ENCODE peak calls at places on chromosomes 13 and 19, in nine cellular contexts. N, G, E, A, Z, J, K, I and H are unnamed samples.

GRCh38 chr13:67075239-67075638 is 154.9 kb downstream of the PCDH9 start:
- DNase-seq in N (no peak), A (no peak), K (no peak), G (no peak), I (no peak), J (no peak), Z (no peak), E (no peak), H (no peak)

GRCh38 chr19:37903096-37903495 is 3.3 kb downstream of the WDR87 start:
- DNase-seq in Z (no peak), I (no peak), N (no peak), K (no peak), G (no peak), E (no peak), A (no peak), J (no peak), H (no peak)

GRCh38 chr19:37936166-37936565 is 29.2 kb downstream of the SIPA1L3 start:
- DNase-seq in A (no peak), Z (no peak), G (no peak), I (no peak), E (no peak), N (no peak), K (no peak), J (no peak), H (no peak)

GRCh38 chr13:88068975-88069374 is 397.8 kb downstream of the SLITRK5 start:
- DNase-seq in I (no peak), Z (peak), A (peak), E (no peak), J (no peak), G (no peak), K (no peak), N (no peak), H (no peak)

GRCh38 chr19:1324792-1325567 is 39.3 kb downstream of the EFNA2 start:
- DNase-seq in Z (peak), A (peak), I (no peak), G (no peak), K (peak), J (no peak), N (no peak), E (peak), H (no peak)

GRCh38 chr19:12880551-12881171 is 588 bp downstream of the DNASE2 start:
- DNase-seq in A (peak), Z (peak), J (no peak), E (no peak), K (no peak), N (no peak), I (no peak), G (peak), H (no peak)

GRCh38 chr13:109383683-109384082 is 402.7 kb downstream of the IRS2 start:
- DNase-seq in A (no peak), N (no peak), E (no peak), K (peak), Z (no peak), I (no peak), G (no peak), J (peak), H (no peak)

GRCh38 chr13:60146491-60146890 is 17.2 kb downstream of the DIAPH3 start:
- DNase-seq in E (no peak), K (no peak), N (no peak), Z (no peak), A (no peak), I (no peak), G (no peak), J (no peak), H (no peak)

GRCh38 chr19:4909172-4909896 is at the start of gene UHRF1:
- DNase-seq in I (no peak), G (peak), Z (peak), N (no peak), J (no peak), E (peak), K (no peak), A (no peak), H (no peak)

GRCh38 chr13:101875717-101876393 is 423.4 kb downstream of the ITGBL1 start:
- DNase-seq in G (no peak), J (peak), I (no peak), K (peak), A (no peak), Z (no peak), E (peak), N (peak), H (no peak)

GRCh38 chr19:20470345-20471119 is 95.0 kb downstream of the ZNF737 start:
- DNase-seq in J (no peak), Z (no peak), E (no peak), K (no peak), I (no peak), A (no peak), N (no peak), G (no peak), H (no peak)

GRCh38 chr13:39527961-39528720 is 74.9 kb downstream of the LHFPL6 start:
- DNase-seq in A (no peak), G (no peak), I (no peak), K (peak), N (no peak), Z (no peak), J (peak), E (no peak), H (no peak)

GRCh38 chr19:13318190-13318589 is 168.0 kb downstream of the IER2 start:
- DNase-seq in K (no peak), J (no peak), N (no peak), A (no peak), I (no peak), Z (no peak), E (no peak), G (no peak), H (no peak)

GRCh38 chr19:19352823-19353222 is 32.2 kb downstream of the MAU2 start:
- DNase-seq in A (no peak), E (no peak), Z (no peak), J (no peak), G (no peak), I (no peak), N (no peak), K (no peak), H (no peak)

GRCh38 chr19:11058246-11059030 is 30.8 kb upstream of the LDLR start:
- DNase-seq in J (no peak), Z (no peak), I (no peak), G (no peak), E (no peak), N (no peak), A (no peak), K (no peak), H (no peak)

GRCh38 chr19:50977626-50978025 is 6.1 kb downstream of the KLK7 start:
- DNase-seq in A (no peak), N (no peak), Z (no peak), E (no peak), J (no peak), G (no peak), K (no peak), I (no peak), H (no peak)

GRCh38 chr19:49057636-49058234 is at the start of gene CGB7:
- DNase-seq in G (peak), J (no peak), A (peak), Z (no peak), I (no peak), K (no peak), E (peak), N (no peak), H (peak)

GRCh38 chr19:16234552-16235445 is 37.1 kb downstream of the AP1M1 start:
- DNase-seq in G (no peak), Z (no peak), E (no peak), J (no peak), A (no peak), N (no peak), I (no peak), K (no peak), H (no peak)

GRCh38 chr13:110910013-110910890 is 4.6 kb downstream of the ANKRD10 start:
- DNase-seq in J (no peak), K (no peak), E (no peak), N (no peak), G (no peak), Z (no peak), A (no peak), I (no peak), H (no peak)

GRCh38 chr19:4583961-4584669 is 24.6 kb upstream of the SEMA6B start:
- DNase-seq in Z (peak), G (peak), A (peak), K (no peak), J (no peak), E (peak), I (no peak), N (no peak), H (no peak)

GRCh38 chr13:71603255-71603654 is 263.7 kb downstream of the DACH1 start:
- DNase-seq in E (no peak), N (no peak), A (no peak), J (no peak), G (no peak), I (no peak), Z (no peak), K (no peak), H (no peak)

GRCh38 chr19:3099347-3100145 is 5.4 kb downstream of the GNA11 start:
- DNase-seq in G (no peak), K (no peak), E (peak), A (no peak), N (no peak), J (no peak), Z (peak), I (no peak), H (no peak)

GRCh38 chr13:30915691-30916541 is 9.8 kb downstream of the MEDAG start:
- DNase-seq in K (no peak), G (no peak), A (no peak), I (no peak), N (no peak), Z (no peak), J (no peak), E (no peak), H (no peak)

GRCh38 chr13:38888309-38888708 is 102.3 kb downstream of the STOML3 start:
- DNase-seq in G (no peak), K (no peak), I (no peak), E (no peak), A (no peak), N (no peak), Z (no peak), J (no peak), H (no peak)

GRCh38 chr19:16588089-16588823 is 16.0 kb upstream of the SLC35E1 start:
- DNase-seq in J (no peak), I (peak), A (no peak), N (no peak), K (no peak), Z (peak), G (peak), E (peak), H (peak)

GRCh38 chr19:15453091-15453498 is 3.3 kb upstream of the WIZ start:
- DNase-seq in N (no peak), K (no peak), I (no peak), E (no peak), G (no peak), Z (no peak), A (peak), J (no peak), H (no peak)

GRCh38 chr13:79423801-79424642 is 18.0 kb upstream of the RBM26 start:
- DNase-seq in G (peak), Z (peak), K (no peak), I (no peak), A (no peak), E (peak), N (peak), J (no peak), H (no peak)

GRCh38 chr13:97539651-97540230 is 105.8 kb downstream of the RAP2A start:
- DNase-seq in J (no peak), I (no peak), A (no peak), Z (no peak), E (no peak), K (no peak), G (no peak), N (no peak), H (no peak)

GRCh38 chr19:18278521-18279265 is 2.7 kb downstream of the JUND start:
- DNase-seq in K (no peak), E (no peak), N (no peak), Z (no peak), I (peak), J (no peak), A (no peak), G (no peak), H (peak)